ENCODE peak calls at places on chromosomes 16 and 17, in eight cellular contexts. One of them, this sample, is unnamed.

GRCh38 chr16:69438465-69438864 is 14.0 kb downstream of the CYB5B start:
- DNase-seq in HepG2: no peak
- DNase-seq in body of pancreas: no peak
- DNase-seq in uterus: no peak
- DNase-seq in prostate gland: no peak
- DNase-seq in A549: no peak
- DNase-seq in sigmoid colon: no peak
- DNase-seq in ovary: no peak
- DNase-seq in this sample: no peak

GRCh38 chr17:50647187-50647586 is 12.5 kb downstream of the ABCC3 start:
- DNase-seq in A549: no peak
- DNase-seq in body of pancreas: no peak
- DNase-seq in prostate gland: no peak
- DNase-seq in sigmoid colon: no peak
- DNase-seq in HepG2: no peak
- DNase-seq in uterus: no peak
- DNase-seq in ovary: no peak
- DNase-seq in this sample: no peak

GRCh38 chr17:29789186-29790170 is 140.6 kb downstream of the SSH2 start:
- DNase-seq in body of pancreas: peak
- DNase-seq in HepG2: no peak
- DNase-seq in sigmoid colon: no peak
- DNase-seq in uterus: no peak
- DNase-seq in A549: no peak
- DNase-seq in ovary: no peak
- DNase-seq in prostate gland: no peak
- DNase-seq in this sample: no peak

GRCh38 chr16:97822-98221 is 19.8 kb downstream of the MPG start:
- DNase-seq in ovary: no peak
- DNase-seq in HepG2: no peak
- DNase-seq in A549: no peak
- DNase-seq in uterus: no peak
- DNase-seq in body of pancreas: no peak
- DNase-seq in sigmoid colon: no peak
- DNase-seq in prostate gland: no peak
- DNase-seq in this sample: no peak

GRCh38 chr16:58628845-58629680 is 563 bp downstream of the CNOT1 start:
- DNase-seq in ovary: peak
- DNase-seq in prostate gland: peak
- DNase-seq in body of pancreas: peak
- DNase-seq in uterus: peak
- DNase-seq in sigmoid colon: peak
- DNase-seq in A549: peak
- DNase-seq in HepG2: peak
- DNase-seq in this sample: peak

GRCh38 chr16:88570691-88571092 is 489 bp downstream of the ZC3H18 start:
- DNase-seq in uterus: no peak
- DNase-seq in prostate gland: no peak
- DNase-seq in HepG2: no peak
- DNase-seq in sigmoid colon: no peak
- DNase-seq in body of pancreas: no peak
- DNase-seq in ovary: no peak
- DNase-seq in A549: no peak
- DNase-seq in this sample: no peak

GRCh38 chr16:1772362-1772907 is at the start of gene EME2:
- DNase-seq in uterus: no peak
- DNase-seq in HepG2: peak
- DNase-seq in prostate gland: no peak
- DNase-seq in sigmoid colon: no peak
- DNase-seq in body of pancreas: no peak
- DNase-seq in ovary: no peak
- DNase-seq in A549: peak
- DNase-seq in this sample: no peak

GRCh38 chr16:55842369-55843104 is 9.6 kb upstream of the CES1 start:
- DNase-seq in prostate gland: peak
- DNase-seq in A549: peak
- DNase-seq in body of pancreas: peak
- DNase-seq in HepG2: peak
- DNase-seq in sigmoid colon: no peak
- DNase-seq in uterus: no peak
- DNase-seq in ovary: no peak
- DNase-seq in this sample: no peak

GRCh38 chr17:61420745-61421398 is 21.2 kb downstream of the TBX2 start:
- DNase-seq in ovary: no peak
- DNase-seq in HepG2: no peak
- DNase-seq in sigmoid colon: no peak
- DNase-seq in body of pancreas: no peak
- DNase-seq in prostate gland: no peak
- DNase-seq in A549: no peak
- DNase-seq in uterus: no peak
- DNase-seq in this sample: no peak

GRCh38 chr16:13168091-13168572 is 266.7 kb downstream of the SHISA9 start:
- DNase-seq in ovary: no peak
- DNase-seq in sigmoid colon: no peak
- DNase-seq in body of pancreas: no peak
- DNase-seq in uterus: no peak
- DNase-seq in prostate gland: no peak
- DNase-seq in HepG2: no peak
- DNase-seq in A549: peak
- DNase-seq in this sample: no peak

GRCh38 chr17:60802377-60802776 is 124.7 kb downstream of the BCAS3 start:
- DNase-seq in ovary: no peak
- DNase-seq in sigmoid colon: no peak
- DNase-seq in A549: no peak
- DNase-seq in HepG2: no peak
- DNase-seq in uterus: no peak
- DNase-seq in prostate gland: no peak
- DNase-seq in body of pancreas: no peak
- DNase-seq in this sample: no peak

GRCh38 chr16:68417711-68418301 is 30.5 kb downstream of the SMPD3 start:
- DNase-seq in A549: no peak
- DNase-seq in uterus: no peak
- DNase-seq in sigmoid colon: no peak
- DNase-seq in HepG2: no peak
- DNase-seq in prostate gland: peak
- DNase-seq in ovary: no peak
- DNase-seq in body of pancreas: peak
- DNase-seq in this sample: peak

DNA sequence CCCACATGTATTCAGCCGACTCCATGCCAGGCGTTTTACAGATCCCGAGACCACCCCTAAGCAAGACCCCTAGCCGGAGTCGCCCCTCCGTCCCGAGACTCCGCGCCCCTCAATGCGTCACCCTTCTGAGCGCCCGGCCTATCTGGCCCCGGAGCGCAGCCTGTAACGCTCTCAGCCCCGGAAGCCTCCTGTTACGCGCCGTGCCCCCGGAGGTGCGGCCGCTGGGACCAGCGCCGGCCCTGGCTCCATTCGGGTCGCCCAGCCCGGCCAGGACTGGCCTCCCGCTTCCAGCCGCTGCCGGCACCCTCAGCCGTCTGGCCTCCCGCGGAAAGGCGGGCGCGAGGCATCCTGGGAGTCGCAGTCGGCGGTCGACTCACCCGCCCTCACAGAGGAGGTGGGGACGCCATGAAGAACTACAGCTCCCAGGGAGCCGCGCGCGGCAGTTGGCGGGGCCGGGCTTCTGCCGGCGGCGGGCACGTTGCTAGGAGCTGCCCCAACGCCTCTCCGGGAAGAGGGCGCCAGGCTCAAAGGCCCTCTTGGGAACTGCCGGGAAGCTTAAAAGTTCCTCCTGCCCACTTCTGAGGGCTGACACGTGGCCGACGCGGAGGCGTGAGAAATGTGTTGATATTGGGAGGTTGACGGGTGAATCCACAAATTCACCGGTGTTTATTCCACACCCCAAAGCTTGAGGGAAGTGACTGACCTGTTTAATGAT is at the start of gene FBF1:
- DNase-seq in A549: peak
- DNase-seq in uterus: peak
- DNase-seq in HepG2: peak
- DNase-seq in prostate gland: peak
- DNase-seq in body of pancreas: peak
- DNase-seq in sigmoid colon: peak
- DNase-seq in ovary: peak
- DNase-seq in this sample: peak
- TF ChIP-seq POLR2A in A549: peak
- TF ChIP-seq POLR2A in uterus: peak
- TF ChIP-seq POLR2A in HepG2: peak
- TF ChIP-seq POLR2A in prostate gland: peak
- TF ChIP-seq POLR2A in body of pancreas: peak
- TF ChIP-seq POLR2A in sigmoid colon: peak
- TF ChIP-seq POLR2A in ovary: peak
- TF ChIP-seq POLR2A in this sample: peak

GRCh38 chr17:18974407-18975149 is 22.6 kb downstream of the SLC5A10 start:
- DNase-seq in A549: no peak
- DNase-seq in uterus: no peak
- DNase-seq in sigmoid colon: no peak
- DNase-seq in ovary: no peak
- DNase-seq in HepG2: no peak
- DNase-seq in prostate gland: no peak
- DNase-seq in body of pancreas: no peak
- DNase-seq in this sample: no peak

GRCh38 chr17:18971801-18972200 is 19.8 kb downstream of the SLC5A10 start:
- DNase-seq in sigmoid colon: no peak
- DNase-seq in uterus: no peak
- DNase-seq in HepG2: no peak
- DNase-seq in A549: no peak
- DNase-seq in ovary: no peak
- DNase-seq in body of pancreas: no peak
- DNase-seq in prostate gland: no peak
- DNase-seq in this sample: no peak

GRCh38 chr17:18967806-18968744 is 16.1 kb downstream of the SLC5A10 start:
- DNase-seq in A549: no peak
- DNase-seq in sigmoid colon: no peak
- DNase-seq in ovary: no peak
- DNase-seq in HepG2: no peak
- DNase-seq in body of pancreas: peak
- DNase-seq in prostate gland: no peak
- DNase-seq in uterus: no peak
- DNase-seq in this sample: peak

GRCh38 chr17:18968945-18969887 is 17.3 kb downstream of the SLC5A10 start:
- DNase-seq in HepG2: no peak
- DNase-seq in body of pancreas: no peak
- DNase-seq in sigmoid colon: no peak
- DNase-seq in prostate gland: peak
- DNase-seq in uterus: no peak
- DNase-seq in A549: peak
- DNase-seq in ovary: no peak
- DNase-seq in this sample: no peak

DNA sequence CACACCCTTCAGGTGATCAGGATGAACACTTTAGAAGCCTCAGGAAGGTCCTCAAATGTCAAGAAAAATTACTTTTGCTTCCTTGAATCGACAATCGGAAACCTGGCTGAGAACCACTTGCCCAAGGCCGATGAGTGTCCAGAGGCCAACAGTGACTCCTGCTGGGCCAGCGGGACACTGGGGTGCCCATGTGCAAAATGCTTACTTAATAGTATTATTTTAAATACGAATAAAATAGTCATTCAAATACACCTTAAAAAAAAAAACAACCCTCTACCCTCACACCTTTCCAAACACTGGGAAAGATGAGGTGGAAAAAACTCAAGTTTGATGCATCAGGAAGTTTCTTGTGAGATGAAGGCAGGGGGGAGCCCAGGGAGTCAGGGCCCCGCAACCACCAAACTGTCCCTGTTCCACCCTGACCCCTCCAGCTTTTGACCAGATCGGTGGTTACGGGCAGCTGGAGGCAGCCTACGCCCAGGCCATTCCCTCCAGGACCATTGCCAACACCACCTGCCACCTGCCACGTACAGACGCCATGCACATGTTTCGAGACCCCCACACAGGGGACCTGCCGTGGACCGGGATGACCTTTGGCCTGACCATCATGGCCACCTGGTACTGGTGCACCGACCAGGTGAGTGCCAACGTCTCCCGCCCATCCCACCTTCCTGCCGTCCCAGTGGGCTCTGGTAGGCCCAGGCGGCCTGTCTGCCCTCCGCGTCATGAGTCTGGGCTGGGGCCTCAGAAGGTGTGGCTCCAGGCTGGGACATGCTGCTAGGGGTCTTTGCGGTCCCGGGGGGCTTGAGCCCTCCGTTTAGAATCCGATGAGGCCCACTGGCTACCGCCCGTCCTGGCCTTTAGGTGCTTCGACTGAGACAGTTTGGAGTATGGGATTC is 18.9 kb downstream of the SLC5A10 start:
- DNase-seq in prostate gland: no peak
- DNase-seq in body of pancreas: no peak
- DNase-seq in sigmoid colon: no peak
- DNase-seq in HepG2: no peak
- DNase-seq in A549: peak
- DNase-seq in uterus: no peak
- DNase-seq in ovary: no peak
- DNase-seq in this sample: no peak
- TF ChIP-seq CTCF in prostate gland: no peak
- TF ChIP-seq CTCF in body of pancreas: no peak
- TF ChIP-seq CTCF in sigmoid colon: no peak
- TF ChIP-seq CTCF in HepG2: no peak
- TF ChIP-seq CTCF in A549: peak
- TF ChIP-seq CTCF in uterus: no peak
- TF ChIP-seq CTCF in ovary: no peak
- TF ChIP-seq CTCF in this sample: no peak

DNA sequence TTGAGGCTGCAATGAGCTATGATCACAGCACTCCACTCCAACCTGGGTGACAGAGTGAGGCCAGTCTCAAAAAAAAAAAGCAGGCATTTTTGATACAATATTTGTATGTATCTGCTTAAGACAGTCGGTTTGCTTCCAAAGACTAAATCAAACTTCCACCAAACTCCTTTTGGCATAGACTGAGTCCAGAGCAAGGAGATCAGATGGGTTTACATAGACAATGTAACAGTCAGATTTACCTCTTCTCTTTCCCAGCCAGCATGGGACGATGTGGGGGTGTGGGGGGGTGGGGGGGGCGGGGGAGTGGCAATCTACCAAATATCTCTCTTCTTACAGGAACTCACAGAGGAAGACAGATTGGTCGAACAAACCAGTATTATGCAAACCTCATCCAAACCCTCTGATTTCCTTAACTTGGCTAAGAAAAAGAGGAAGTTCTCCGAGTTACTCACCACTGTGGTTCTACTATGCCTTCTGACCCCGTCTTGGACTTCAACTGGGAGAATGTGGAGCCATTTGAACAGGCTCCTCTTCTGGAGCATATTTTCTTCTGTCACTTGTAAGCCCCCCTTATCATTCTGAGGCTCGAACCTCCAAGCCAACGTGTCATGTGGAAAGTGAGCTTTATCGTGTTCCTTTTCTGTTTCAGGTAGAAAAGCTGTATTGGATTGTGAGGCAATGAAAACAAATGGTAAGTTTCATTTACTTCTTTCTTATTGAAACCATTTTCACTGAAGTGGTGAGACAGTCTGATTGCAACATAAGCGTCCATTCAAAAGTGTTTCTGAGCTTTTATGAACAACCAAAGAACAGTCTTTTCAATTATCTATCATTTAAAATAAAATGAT is at the start of gene MILR1:
- DNase-seq in HepG2: no peak
- DNase-seq in A549: peak
- DNase-seq in prostate gland: no peak
- DNase-seq in ovary: no peak
- DNase-seq in body of pancreas: peak
- DNase-seq in sigmoid colon: peak
- DNase-seq in uterus: peak
- DNase-seq in this sample: peak
- TF ChIP-seq POLR2A in HepG2: no peak
- TF ChIP-seq POLR2A in A549: no peak
- TF ChIP-seq POLR2A in prostate gland: no peak
- TF ChIP-seq POLR2A in ovary: no peak
- TF ChIP-seq POLR2A in body of pancreas: no peak
- TF ChIP-seq POLR2A in sigmoid colon: no peak
- TF ChIP-seq POLR2A in uterus: no peak
- TF ChIP-seq POLR2A in this sample: no peak

GRCh38 chr17:8740486-8740885 is 4.2 kb downstream of the CCDC42 start:
- DNase-seq in uterus: no peak
- DNase-seq in A549: no peak
- DNase-seq in HepG2: no peak
- DNase-seq in body of pancreas: no peak
- DNase-seq in prostate gland: no peak
- DNase-seq in sigmoid colon: no peak
- DNase-seq in ovary: no peak
- DNase-seq in this sample: no peak
- TF ChIP-seq CTCF in uterus: no peak
- TF ChIP-seq CTCF in A549: no peak
- TF ChIP-seq CTCF in HepG2: peak
- TF ChIP-seq CTCF in body of pancreas: no peak
- TF ChIP-seq CTCF in prostate gland: no peak
- TF ChIP-seq CTCF in sigmoid colon: no peak
- TF ChIP-seq CTCF in ovary: no peak
- TF ChIP-seq CTCF in this sample: no peak

This sample was measured in breast epithelium.